ENCODE peak calls at places on chromosomes 4 and X, in four cellular contexts. M is IMR-90, F is H1, L is mesendoderm. Y is an unnamed sample.

GRCh38 chr4:140947507-140947906 is 185.8 kb downstream of the RNF150 start:
- DNase-seq in F (no peak), L (no peak), M (no peak), Y (no peak)

GRCh38 chrX:16807548-16807947 is 21.3 kb downstream of the TXLNG start:
- DNase-seq in F (no peak), L (peak; percentile 54), M (peak; percentile 38), Y (no peak)

GRCh38 chr4:95367824-95368223 is 180.9 kb downstream of the UNC5C start:
- DNase-seq in M (no peak), L (no peak), F (no peak), Y (no peak)

GRCh38 chr4:26176621-26177121 is 144.1 kb upstream of the RBPJ start:
- DNase-seq in F (no peak), L (peak; percentile 21), M (peak; percentile 85), Y (no peak)

GRCh38 chrX:154322890-154323289 is 27.3 kb downstream of the TKTL1 start:
- DNase-seq in F (no peak), L (no peak), M (no peak), Y (no peak)

GRCh38 chr4:27666943-27667342 is 806.3 kb downstream of the STIM2 start:
- DNase-seq in F (no peak), M (no peak), L (peak; percentile 68), Y (peak; percentile 31)

GRCh38 chrX:35016051-35016450 is 73.5 kb downstream of the FAM47B start:
- DNase-seq in F (no peak), M (peak; percentile 2), L (peak; percentile 31), Y (no peak)

GRCh38 chrX:17361620-17362019 is 13.4 kb upstream of the NHS start:
- DNase-seq in L (peak; percentile 74), M (no peak), F (peak; percentile 76), Y (peak; percentile 63)

GRCh38 chr4:85544751-85545150 is 69.8 kb downstream of the ARHGAP24 start:
- DNase-seq in M (no peak), L (no peak), F (no peak), Y (no peak)

GRCh38 chr4:85543832-85544231 is 68.9 kb downstream of the ARHGAP24 start:
- DNase-seq in F (no peak), M (peak; percentile 1), L (peak; percentile 84), Y (no peak)

GRCh38 chr4:85548841-85549240 is 73.9 kb downstream of the ARHGAP24 start:
- DNase-seq in M (no peak), F (no peak), L (no peak), Y (no peak)

DNA sequence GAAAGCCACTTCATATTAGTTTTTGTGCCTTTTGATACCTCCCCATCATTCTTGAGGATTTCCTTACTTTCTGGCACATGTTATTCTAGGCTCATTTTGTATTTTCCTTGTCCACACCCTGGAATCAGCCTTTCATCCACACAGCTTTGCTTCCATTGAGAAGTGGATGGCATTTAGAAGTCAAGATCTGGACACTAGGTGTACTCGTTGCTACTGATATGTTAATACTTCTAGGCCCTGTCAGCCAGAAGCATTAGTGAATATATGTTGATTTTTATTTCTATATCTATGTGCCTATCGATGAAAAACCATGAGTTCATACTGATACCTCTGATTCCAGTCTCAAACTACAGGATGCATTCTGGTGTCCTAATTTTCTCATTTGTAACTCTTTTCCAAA is 73.2 kb downstream of the ARHGAP24 start:
- DNase-seq in F (no peak), L (no peak), M (no peak), Y (no peak)
- H4K5ac ChIP-seq in F (no peak overlapping the region), L (no peak overlapping the region), M (no peak overlapping the region), Y (no peak overlapping the region)

DNA sequence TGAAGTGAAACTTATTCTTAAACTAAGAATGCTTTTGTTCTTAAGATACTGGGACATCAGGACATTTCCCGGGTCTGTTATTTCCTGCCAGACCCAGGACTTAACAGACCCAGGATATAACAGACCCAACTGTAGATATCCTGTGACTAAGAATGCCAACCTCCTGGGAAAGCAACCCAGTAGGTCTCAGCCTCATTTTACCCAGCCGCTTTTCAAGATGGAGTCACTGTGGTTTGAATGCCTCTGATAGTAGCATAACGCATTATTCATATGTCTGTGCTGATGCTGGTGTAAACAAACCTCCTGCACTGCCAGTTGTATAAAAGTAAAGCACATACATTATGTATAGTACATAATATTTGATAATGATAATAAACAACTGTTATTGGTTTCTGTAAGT is 185.8 kb upstream of the GPRIN3 start:
- DNase-seq in L (no peak), F (no peak), M (no peak), Y (no peak)
- H4K8ac ChIP-seq in L (no peak overlapping the region), F (no peak overlapping the region), M (peak overlapping the region; percentile 4), Y (no peak overlapping the region)

DNA sequence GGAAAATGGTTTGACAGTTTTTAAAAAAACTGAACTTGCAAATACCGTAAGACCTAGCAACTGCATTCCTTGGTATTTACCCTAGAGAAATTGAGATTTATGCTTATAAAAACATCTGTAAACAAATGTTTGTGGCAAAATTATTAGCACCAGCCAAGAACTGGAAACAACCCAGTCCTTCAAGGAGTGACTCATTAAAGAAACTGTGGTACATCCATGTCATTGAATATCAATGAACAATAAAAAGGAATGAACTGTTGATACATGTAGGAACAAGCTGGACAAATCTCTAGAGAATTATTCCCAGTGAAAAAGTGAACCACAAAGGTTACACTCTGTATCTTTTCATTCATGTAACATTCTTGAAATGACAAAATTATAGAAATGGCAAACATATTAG is 240.2 kb upstream of the ADAMTS3 start:
- DNase-seq in L (no peak), F (no peak), M (no peak), Y (no peak)
- H2BK15ac ChIP-seq in L (no peak overlapping the region), F (no peak overlapping the region), M (no peak overlapping the region), Y (no peak overlapping the region)

GRCh38 chr4:53505947-53506346 is 85.3 kb downstream of the LNX1 start:
- DNase-seq in M (peak; percentile 30), L (peak; percentile 51), F (no peak), Y (no peak)
- H4K5ac ChIP-seq in M (no peak overlapping the region), L (no peak overlapping the region), F (no peak overlapping the region), Y (no peak overlapping the region)

GRCh38 chr4:70994069-70994366 is 569 bp downstream of the DCK start:
- DNase-seq in L (no peak), M (no peak), F (no peak), Y (no peak)

GRCh38 chr4:70991596-70991995 is 1.9 kb upstream of the DCK start:
- DNase-seq in L (peak; percentile 18), M (no peak), F (no peak), Y (no peak)

GRCh38 chr4:70994387-70995099 is 1.1 kb downstream of the DCK start:
- DNase-seq in L (no peak), M (no peak), F (no peak), Y (no peak)

GRCh38 chr4:70993181-70994068 is at the start of gene DCK:
- DNase-seq in F (peak; percentile 91), L (peak; percentile 96), M (peak; percentile 90), Y (peak; percentile 92)

GRCh38 chr4:70992354-70992753 is 1.1 kb upstream of the DCK start:
- DNase-seq in L (peak; percentile 52), F (no peak), M (no peak), Y (peak; percentile 59)
- H4K8ac ChIP-seq in L (no peak overlapping the region), F (no peak overlapping the region), M (peak overlapping the region; percentile 96), Y (no peak overlapping the region)

GRCh38 chr4:76780781-76781697 is 116.9 kb downstream of the SOWAHB start:
- DNase-seq in M (no peak), F (no peak), L (no peak), Y (no peak)

GRCh38 chr4:76782837-76783236 is 115.1 kb downstream of the SOWAHB start:
- DNase-seq in L (peak; percentile 84), M (peak; percentile 85), F (no peak), Y (no peak)

GRCh38 chr4:76781698-76782595 is 116.0 kb downstream of the SOWAHB start:
- DNase-seq in L (peak; percentile 72), F (no peak), M (peak; percentile 98), Y (peak; percentile 47)

GRCh38 chr4:76784237-76784636 is 113.7 kb downstream of the SOWAHB start:
- DNase-seq in L (peak; percentile 73), F (no peak), M (no peak), Y (peak; percentile 53)

DNA sequence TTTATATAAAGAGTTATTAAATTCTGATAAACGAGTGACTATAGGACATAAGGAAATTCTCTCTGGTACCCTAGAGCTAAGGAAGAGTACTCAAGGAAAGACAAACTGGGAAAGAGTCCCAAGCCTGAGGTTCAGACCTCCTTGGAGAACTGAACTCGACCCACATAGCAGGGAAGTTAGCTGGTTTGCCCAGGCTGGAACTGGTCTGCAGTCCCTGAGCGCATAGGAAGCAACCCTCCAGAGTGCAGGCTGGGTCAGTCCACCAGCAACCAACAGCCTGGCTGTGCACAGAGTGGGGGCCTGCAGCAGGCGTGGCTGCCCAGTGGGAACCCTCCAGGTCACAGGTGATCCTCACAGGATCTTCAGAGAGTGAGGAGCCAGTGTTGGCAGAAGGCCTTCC is 114.1 kb downstream of the SOWAHB start:
- DNase-seq in L (peak; percentile 59), F (no peak), M (no peak), Y (peak; percentile 26)
- H2BK15ac ChIP-seq in L (no peak overlapping the region), F (no peak overlapping the region), M (peak overlapping the region; percentile 53), Y (no peak overlapping the region)

Y was measured in H9.